ENCODE peak calls at places on chromosomes 4 and X, in ten cellular contexts. V, N, K, C, Z, Q, L, H, A and T are unnamed samples.

GRCh38 chrX:12505127-12505526 is 286.1 kb upstream of the PRPS2 start:
- DNase-seq in V (no peak), N (no peak), K (no peak), C (no peak), Z (no peak), Q (no peak), L (no peak), H (no peak), A (no peak), T (no peak)

GRCh38 chr4:100799767-100800539 is 282.1 kb upstream of the EMCN start:
- DNase-seq in V (no peak), N (no peak), K (no peak), C (no peak), Z (no peak), Q (no peak), L (no peak), H (no peak), A (no peak), T (no peak)

GRCh38 chr4:171025776-171026175 is 787.4 kb upstream of the GALNTL6 start:
- DNase-seq in V (no peak), N (no peak), K (no peak), C (no peak), Z (no peak), Q (no peak), L (no peak), H (no peak), A (no peak), T (peak; percentile 23)

GRCh38 chr4:118774321-118774720 is 61.6 kb downstream of the SEC24D start:
- DNase-seq in V (no peak), N (no peak), K (no peak), C (no peak), Z (no peak), Q (no peak), L (no peak), H (no peak), A (no peak), T (no peak)

GRCh38 chrX:150848914-150849365 is 49.5 kb downstream of the CD99L2 start:
- DNase-seq in V (no peak), N (no peak), K (no peak), C (no peak), Z (no peak), Q (no peak), L (no peak), H (no peak), A (no peak), T (no peak)

GRCh38 chrX:111083101-111083500 is 12.9 kb upstream of the PAK3 start:
- DNase-seq in V (no peak), N (no peak), K (no peak), C (peak; percentile 75), Z (no peak), Q (no peak), L (no peak), H (no peak), A (peak; percentile 75), T (no peak)

GRCh38 chr4:14345356-14345775 is 656.9 kb upstream of the CPEB2 start:
- DNase-seq in V (no peak), N (peak; percentile 48), K (no peak), C (peak; percentile 48), Z (no peak), Q (no peak), L (no peak), H (peak; percentile 54), A (peak; percentile 59), T (peak; percentile 66)

GRCh38 chr4:154738426-154738825 is 5.4 kb upstream of the LRAT start:
- DNase-seq in V (no peak), N (peak; percentile 72), K (no peak), C (peak; percentile 6), Z (no peak), Q (no peak), L (no peak), H (no peak), A (peak; percentile 25), T (no peak)

GRCh38 chr4:94582517-94582916 is 130.8 kb downstream of the PDLIM5 start:
- DNase-seq in V (no peak), N (no peak), K (no peak), C (peak; percentile 52), Z (no peak), Q (no peak), L (no peak), H (no peak), A (peak; percentile 59), T (no peak)

GRCh38 chr4:110970642-110971041 is 347.8 kb upstream of the PITX2 start:
- DNase-seq in V (no peak), N (peak; percentile 61), K (peak; percentile 65), C (peak; percentile 5), Z (peak; percentile 1), Q (no peak), L (no peak), H (peak; percentile 40), A (peak; percentile 15), T (no peak)

GRCh38 chr4:136412708-136413107 is 1119.6 kb downstream of the PCDH18 start:
- DNase-seq in V (no peak), N (peak; percentile 41), K (no peak), C (peak; percentile 51), Z (no peak), Q (no peak), L (no peak), H (peak; percentile 29), A (peak; percentile 63), T (no peak)

GRCh38 chrX:16076834-16077233 is 46.5 kb upstream of the GRPR start:
- DNase-seq in V (no peak), N (no peak), K (no peak), C (no peak), Z (no peak), Q (no peak), L (no peak), H (no peak), A (no peak), T (no peak)

DNA sequence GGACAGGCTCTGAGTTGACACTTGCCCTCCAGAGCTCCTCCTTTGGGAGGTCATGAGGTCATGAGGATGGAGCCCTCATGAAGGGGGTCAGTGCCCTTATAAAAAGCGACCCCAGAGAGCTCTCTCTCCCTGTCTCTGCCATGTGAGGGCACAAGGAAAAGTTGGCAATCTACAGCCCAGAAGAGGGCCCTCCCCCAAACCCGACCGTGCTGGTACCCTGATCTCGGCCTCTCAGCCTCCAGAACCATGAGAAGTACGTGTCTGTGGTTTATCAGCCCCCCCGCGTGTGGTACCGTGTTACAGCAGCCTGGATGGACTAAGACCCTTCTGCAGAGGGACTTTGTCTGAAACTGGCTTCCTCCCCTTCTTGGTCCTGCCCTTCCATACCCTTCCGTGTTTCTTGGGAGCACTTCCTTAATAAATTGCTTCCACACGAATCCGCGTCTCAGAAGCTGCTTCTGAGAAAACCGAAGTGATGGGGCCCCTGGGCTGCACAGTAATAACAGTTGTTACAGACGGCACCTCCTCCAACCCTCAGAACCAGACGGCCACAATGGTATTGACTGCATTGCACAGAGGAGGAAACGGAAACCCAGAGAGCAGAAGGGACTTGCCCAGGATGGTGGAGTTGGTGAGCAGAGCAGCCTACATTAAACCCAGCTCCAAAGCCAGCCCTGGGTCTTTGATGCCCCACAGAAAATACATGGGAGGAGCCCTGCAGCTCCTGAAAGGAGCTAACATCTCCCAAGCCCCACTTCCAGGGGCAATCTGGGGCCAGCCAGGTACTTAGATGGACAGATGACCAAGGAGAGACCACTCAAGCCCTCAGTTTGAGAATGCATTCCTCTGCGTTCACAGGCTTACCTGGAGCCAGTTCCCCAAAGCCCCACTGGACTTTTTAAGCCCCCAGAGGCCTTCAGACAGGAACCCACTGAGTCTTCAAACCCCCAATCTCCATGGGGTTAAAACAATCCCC is 242.7 kb downstream of the BCOR start:
- DNase-seq in V (no peak), N (no peak), K (no peak), C (no peak), Z (peak; percentile 62), Q (no peak), L (peak; percentile 69), H (no peak), A (no peak), T (no peak)
- TF ChIP-seq CTCF in V (no peak), N (no peak), K (no peak), C (no peak), Z (no peak), Q (no peak), L (no peak), H (no peak), A (no peak), T (no peak)

DNA sequence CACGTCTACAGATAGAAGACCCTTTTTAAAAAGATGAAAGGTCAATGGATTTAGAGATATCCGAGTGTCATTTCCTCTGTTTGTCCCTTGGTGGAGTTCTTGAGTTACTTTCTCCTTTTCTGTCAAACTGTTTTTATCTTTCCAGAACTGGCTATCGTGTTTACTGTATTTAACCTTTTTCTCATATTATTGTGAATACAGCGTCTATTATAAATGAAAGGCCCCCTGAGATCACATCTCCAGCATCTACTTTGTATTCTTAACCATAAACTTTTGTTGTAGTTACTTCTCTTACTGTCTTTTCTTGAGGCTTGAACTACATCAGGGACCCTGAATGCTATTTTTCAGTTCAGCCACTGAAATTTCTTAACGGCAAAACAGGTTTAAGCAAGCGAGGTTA is 4.0 kb upstream of the PCDH7 start:
- DNase-seq in V (no peak), N (peak; percentile 66), K (peak; percentile 72), C (no peak), Z (peak; percentile 32), Q (no peak), L (no peak), H (no peak), A (peak; percentile 35), T (no peak)
- TF ChIP-seq CTCF in V (peak; percentile 88), N (peak; percentile 62), K (peak; percentile 39), C (peak; percentile 55), Z (peak; percentile 25), Q (peak; percentile 42), L (no peak), H (peak; percentile 48), A (peak; percentile 37), T (peak; percentile 59)

DNA sequence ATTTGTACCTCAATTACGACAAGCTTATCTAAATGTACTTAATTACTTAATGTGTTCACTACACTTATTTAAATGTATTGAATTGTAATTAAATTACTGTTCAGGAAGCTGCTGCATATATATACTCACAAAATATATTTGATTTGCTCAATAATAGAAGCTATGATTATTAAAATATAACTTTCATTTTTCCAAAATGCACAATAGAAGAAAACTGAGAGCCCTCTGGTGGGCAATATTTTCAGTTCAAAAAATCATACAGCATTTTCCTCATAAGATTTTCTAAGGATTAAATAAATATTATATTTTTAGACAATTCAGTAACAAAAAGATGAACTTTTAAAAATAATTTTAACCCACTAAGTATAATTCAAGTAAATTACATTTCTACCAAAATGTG is 217.3 kb downstream of the DKK2 start:
- DNase-seq in V (no peak), N (peak; percentile 19), K (no peak), C (no peak), Z (no peak), Q (no peak), L (no peak), H (no peak), A (no peak), T (no peak)
- TF ChIP-seq CTCF in V (peak; percentile 83), N (peak; percentile 38), K (peak; percentile 18), C (no peak), Z (no peak), Q (no peak), L (no peak), H (peak; percentile 37), A (no peak), T (peak; percentile 36)

DNA sequence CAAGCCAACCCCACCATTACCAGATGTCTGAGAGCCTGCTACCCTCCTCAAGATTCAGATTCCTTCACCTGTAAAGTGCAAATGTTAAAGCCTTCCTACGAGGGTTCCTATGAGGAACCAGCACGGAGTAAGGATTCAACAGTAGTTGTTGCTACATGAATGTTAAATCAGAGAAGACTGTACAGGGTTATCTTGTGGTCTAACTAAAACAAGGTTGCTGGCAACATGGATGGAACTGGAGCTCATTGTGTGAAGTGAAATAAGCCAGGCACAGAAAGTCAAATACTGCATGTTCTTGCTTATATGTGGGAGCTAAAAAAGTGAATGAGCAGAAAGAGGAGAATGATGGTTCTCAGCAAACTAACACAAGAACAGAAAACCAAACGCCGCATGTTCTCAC is 238.6 kb downstream of the DCTD start:
- DNase-seq in V (no peak), N (no peak), K (no peak), C (no peak), Z (no peak), Q (no peak), L (no peak), H (no peak), A (no peak), T (no peak)
- TF ChIP-seq CTCF in V (no peak), N (no peak), K (no peak), C (no peak), Z (no peak), Q (no peak), L (no peak), H (no peak), A (no peak), T (no peak)